ENCODE peak calls at places on chromosomes 16 and 17, in four cellular contexts. Q is IMR-90, N is H9, F is mesendoderm. G is an unnamed sample. For H3K79me1, the result is how much of the 10 kb centered on the place peaks cover.

GRCh38 chr16:64098451-64098850 is 1023.4 kb downstream of the CDH11 start:
- DNase-seq in N (no peak), F (no peak), Q (no peak), G (no peak)

GRCh38 chr17:52762147-52762793 is 603.8 kb upstream of the CA10 start:
- DNase-seq in Q (no peak), N (peak), F (peak), G (no peak)

GRCh38 chr16:50594332-50595260 is 46.4 kb downstream of the NKD1 start:
- DNase-seq in Q (no peak), N (no peak), F (no peak), G (no peak)

GRCh38 chr16:72910875-72911274 is 137.1 kb downstream of the ZFHX3 start:
- DNase-seq in N (no peak), F (no peak), Q (no peak), G (no peak)

GRCh38 chr16:72857841-72858594 is 189.9 kb downstream of the ZFHX3 start:
- DNase-seq in Q (no peak), N (no peak), F (no peak), G (no peak)

GRCh38 chr17:31587462-31587861 is 196.0 kb downstream of the RAB11FIP4 start:
- DNase-seq in N (no peak), F (no peak), Q (no peak), G (no peak)

GRCh38 chr17:37050905-37051304 is 102.2 kb downstream of the AATF start:
- DNase-seq in Q (peak), N (no peak), F (peak), G (no peak)

GRCh38 chr16:74862743-74863244 is 88.2 kb upstream of the FA2H start:
- DNase-seq in Q (peak), F (peak), N (no peak), G (peak)

GRCh38 chr16:74868501-74868900 is 93.9 kb upstream of the FA2H start:
- DNase-seq in Q (peak), N (no peak), F (no peak), G (peak)

GRCh38 chr17:40963838-40964237 is 2.9 kb downstream of the KRT39 start:
- DNase-seq in N (no peak), Q (no peak), F (peak), G (peak)

GRCh38 chr17:68290268-68290954 is 516 bp downstream of the SLC16A6 start:
- DNase-seq in N (peak), F (peak), Q (no peak), G (peak)

GRCh38 chr17:83192161-83192788 is 112.9 kb downstream of the METRNL start:
- DNase-seq in F (no peak), N (no peak), Q (peak), G (peak)

GRCh38 chr17:48194097-48194550 is 86.6 kb downstream of the SNX11 start:
- DNase-seq in N (no peak), F (no peak), Q (peak), G (peak)

GRCh38 chr16:58026139-58026704 is 668 bp downstream of the MMP15 start:
- DNase-seq in F (peak), Q (peak), N (no peak), G (peak)

GRCh38 chr17:46979023-46979870 is at the start of gene RPRML:
- DNase-seq in F (peak), Q (no peak), N (peak), G (peak)

GRCh38 chr17:27473748-27474609 is 17.7 kb downstream of the KSR1 start:
- DNase-seq in F (peak), Q (no peak), N (no peak), G (peak)

GRCh38 chr16:5851583-5851982 is 754.0 kb upstream of the EEF2KMT start:
- DNase-seq in N (no peak), F (no peak), Q (no peak), G (no peak)

GRCh38 chr17:83189673-83190385 is 110.4 kb downstream of the METRNL start:
- DNase-seq in F (no peak), Q (peak), N (no peak), G (peak)

GRCh38 chr16:67548265-67549126 is 13.8 kb upstream of the CTCF start:
- DNase-seq in N (no peak), F (no peak), Q (no peak), G (no peak)

GRCh38 chr16:85055503-85056210 is 28.1 kb downstream of the KIAA0513 start:
- DNase-seq in Q (peak), F (peak), N (no peak), G (peak)

GRCh38 chr16:85614338-85615013 is 1.4 kb downstream of the GSE1 start:
- DNase-seq in N (no peak), F (no peak), Q (no peak), G (peak)

GRCh38 chr17:17785407-17785806 is 51.4 kb downstream of the SREBF1 start:
- DNase-seq in N (no peak), Q (no peak), F (no peak), G (no peak)

GRCh38 chr17:50666316-50666715 is 31.6 kb downstream of the ABCC3 start:
- DNase-seq in N (no peak), Q (no peak), F (no peak), G (no peak)

GRCh38 chr17:81043725-81044427 is 8.9 kb downstream of the BAIAP2 start:
- DNase-seq in F (peak), N (peak), Q (no peak), G (peak)

GRCh38 chr16:1057252-1057932 is 15.2 kb upstream of the SSTR5 start:
- DNase-seq in N (peak), Q (no peak), F (peak), G (no peak)

GRCh38 chr17:6583411-6583810 is 27.1 kb upstream of the PITPNM3 start:
- DNase-seq in F (no peak), N (no peak), Q (no peak), G (no peak)

GRCh38 chr17:30920282-30920681 is 1.5 kb upstream of the ADAP2 start:
- DNase-seq in N (peak), F (peak), Q (peak), G (peak)

GRCh38 chr17:74599023-74599399 is 6.9 kb upstream of the CD300LD start:
- DNase-seq in Q (no peak), F (no peak), N (no peak), G (no peak)

GRCh38 chr17:78716814-78717393 is 65.2 kb downstream of the CYTH1 start:
- DNase-seq in F (no peak), Q (peak), N (no peak), G (no peak)

GRCh38 chr17:83200746-83201145 is 121.3 kb downstream of the METRNL start:
- DNase-seq in N (no peak), F (no peak), Q (no peak), G (no peak)

GRCh38 chr17:68435876-68436842 is 21.1 kb downstream of the WIPI1 start:
- DNase-seq in F (peak), Q (peak), N (peak), G (peak)

GRCh38 chr17:74892974-74893911 is at the start of gene FADS6:
- DNase-seq in Q (no peak), F (no peak), N (no peak), G (no peak)

GRCh38 chr16:65657556-65657955 is 535.7 kb upstream of the CDH11 start:
- DNase-seq in F (no peak), N (no peak), Q (no peak), G (no peak)

GRCh38 chr16:65661451-65661850 is 539.6 kb upstream of the CDH11 start:
- DNase-seq in N (no peak), Q (no peak), F (no peak), G (no peak)

GRCh38 chr16:65658339-65659275 is 536.7 kb upstream of the CDH11 start:
- DNase-seq in Q (peak), F (peak), N (no peak), G (peak)

GRCh38 chr16:65662236-65662635 is 540.4 kb upstream of the CDH11 start:
- DNase-seq in Q (no peak), N (no peak), F (no peak), G (no peak)

GRCh38 chr16:65660390-65660789 is 538.5 kb upstream of the CDH11 start:
- DNase-seq in N (no peak), F (no peak), Q (peak), G (no peak)
- H3K79me1 ChIP-seq in N (under half), F (under half), Q (under half), G (under half)

DNA sequence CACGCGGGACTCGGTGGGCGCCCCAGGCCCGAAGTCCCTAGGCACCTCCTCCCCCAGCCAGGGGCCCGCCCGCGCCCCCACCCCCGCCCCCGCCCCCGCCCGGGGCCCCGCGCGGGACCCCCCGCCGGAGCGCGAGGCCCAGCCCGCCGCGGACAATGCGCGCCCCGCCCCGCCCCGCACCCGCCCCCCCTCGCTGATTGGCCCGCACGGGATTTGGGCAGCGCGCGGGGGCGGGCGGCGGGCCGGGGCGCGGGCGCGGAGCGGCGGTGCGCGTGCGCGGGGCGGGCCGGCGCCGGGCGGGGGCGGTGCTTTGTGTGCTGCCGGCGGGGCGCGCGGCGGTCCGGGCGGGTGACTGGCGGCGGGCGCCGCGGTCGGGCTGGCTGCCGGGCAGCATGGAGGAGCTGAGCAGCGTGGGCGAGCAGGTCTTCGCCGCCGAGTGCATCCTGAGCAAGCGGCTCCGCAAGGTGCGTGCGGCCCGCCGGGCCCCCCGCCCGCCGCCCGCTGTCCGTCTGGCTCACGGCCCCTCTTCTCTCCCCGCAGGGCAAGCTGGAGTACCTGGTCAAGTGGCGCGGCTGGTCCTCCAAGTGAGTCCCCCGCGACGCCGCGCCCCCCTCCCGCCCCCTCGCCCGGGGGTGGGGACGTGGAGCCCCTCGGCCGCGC is at the start of gene CBX2:
- DNase-seq in N (peak), F (peak), Q (peak), G (peak)
- H3K27ac ChIP-seq in N (no peak), F (peak), Q (peak), G (no peak)

DNA sequence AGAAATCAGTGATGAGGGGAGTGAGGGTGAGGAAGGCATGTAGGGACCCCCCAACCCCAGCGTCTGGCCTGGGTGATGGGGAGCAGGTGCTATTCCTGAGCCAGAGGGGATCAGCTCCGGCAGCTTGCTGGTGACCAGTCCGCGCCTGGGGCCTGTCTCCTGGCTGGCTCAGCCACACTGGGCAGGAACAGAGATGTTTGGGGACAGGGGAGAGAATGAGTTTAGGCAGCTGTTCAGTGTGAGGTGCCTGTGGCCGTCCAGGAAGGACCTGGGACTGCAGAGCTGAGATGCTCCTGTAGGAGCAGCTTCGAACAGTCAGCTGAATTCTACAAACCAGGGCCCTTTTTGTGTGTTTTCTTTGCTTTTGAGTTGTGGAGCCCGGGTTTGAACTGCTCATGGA is 23.2 kb upstream of the SPNS2 start:
- DNase-seq in Q (no peak), N (no peak), F (no peak), G (no peak)
- H3K79me1 ChIP-seq in Q (under half), N (under half), F (under half), G (under half)

GRCh38 chr17:57938061-57938502 is 17.1 kb downstream of the CUEDC1 start:
- DNase-seq in F (no peak), Q (no peak), N (no peak), G (no peak)

GRCh38 chr17:57941384-57942370 is 13.5 kb downstream of the CUEDC1 start:
- DNase-seq in F (no peak), Q (no peak), N (no peak), G (no peak)

GRCh38 chr17:57940217-57940616 is 15.0 kb downstream of the CUEDC1 start:
- DNase-seq in Q (no peak), N (peak), F (no peak), G (no peak)

GRCh38 chr17:57940653-57941329 is 14.4 kb downstream of the CUEDC1 start:
- DNase-seq in N (no peak), F (no peak), Q (no peak), G (no peak)

DNA sequence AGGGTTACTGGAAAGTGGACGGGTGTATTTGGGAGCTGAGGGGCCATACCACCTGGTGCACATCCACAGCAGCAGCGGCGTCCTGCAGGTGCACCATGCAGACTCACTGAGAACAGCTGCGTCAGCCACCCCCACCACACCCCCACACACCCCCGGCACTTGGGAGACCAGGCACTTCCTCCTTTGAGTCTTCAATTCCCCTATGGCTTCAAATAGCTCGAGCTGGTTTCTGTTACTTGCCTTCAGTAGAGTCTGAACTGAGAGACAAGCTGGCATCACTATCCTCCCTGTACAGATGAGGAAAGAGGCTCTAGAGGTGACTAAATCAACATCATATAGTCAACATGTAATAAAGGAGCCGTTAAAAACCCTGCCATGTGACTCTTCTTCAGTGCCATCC is 15.4 kb downstream of the CUEDC1 start:
- DNase-seq in N (no peak), F (no peak), Q (no peak), G (no peak)
- H3K27ac ChIP-seq in N (no peak), F (no peak), Q (no peak), G (no peak)

GRCh38 chr17:2962729-2963128 is 100.7 kb downstream of the OR1D5 start:
- DNase-seq in F (no peak), Q (no peak), N (peak), G (no peak)
- H3K79me1 ChIP-seq in F (under half), Q (under half), N (under half), G (under half)

DNA sequence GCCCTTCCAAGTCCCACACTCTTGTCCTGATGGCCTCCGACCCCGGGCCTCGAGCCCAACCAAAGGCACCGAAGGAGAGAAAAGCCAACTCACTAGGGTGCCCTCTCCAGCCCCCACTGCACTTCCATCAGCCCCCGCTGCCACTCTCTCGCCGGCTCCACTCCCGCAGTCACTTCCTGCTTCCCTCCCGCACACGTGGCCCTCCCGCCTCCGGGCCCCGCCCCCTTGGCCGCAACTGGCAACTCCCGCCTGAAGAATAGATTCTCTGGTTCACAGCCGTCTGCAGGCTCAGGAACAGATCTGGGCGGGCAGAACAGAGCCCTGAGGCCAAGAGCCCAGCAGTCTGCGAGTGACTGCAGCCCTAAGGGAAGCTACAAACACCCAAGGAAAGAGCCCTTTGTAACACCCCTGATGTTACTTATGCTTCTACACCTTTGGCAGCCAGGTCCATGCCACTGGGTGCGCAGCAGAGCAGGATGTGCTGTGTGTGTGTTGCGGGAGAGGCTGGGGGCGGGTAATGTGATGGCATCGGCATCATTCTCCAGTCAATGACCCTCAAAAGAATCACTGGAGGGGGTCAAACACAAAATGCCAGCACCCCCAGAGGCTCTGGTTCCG is at the start of gene SLC39A11:
- DNase-seq in Q (peak), N (peak), F (peak), G (peak)
- H3K27ac ChIP-seq in Q (peak), N (no peak), F (no peak), G (no peak)